ENCODE peak calls at places on chromosome X, in six cellular contexts. X, H, I, J, N and F are unnamed samples.
A peak's percentile ranks its signal among the peaks of the same experiment; 100 is the strongest.

GRCh38 chrX:68721991-68722860 is 74.8 kb downstream of the STARD8 start:
- DNase-seq in X (no peak), N (no peak), J (no peak), H (no peak), I (no peak), F (no peak)

GRCh38 chrX:77785400-77785745 is 643 bp downstream of the ATRX start:
- DNase-seq in J (peak; percentile 53), N (peak; percentile 16), X (peak; percentile 34), H (peak; percentile 14), I (no peak), F (no peak)

GRCh38 chrX:9644335-9644734 is 121.3 kb downstream of the GPR143 start:
- DNase-seq in H (no peak), I (no peak), N (no peak), J (no peak), X (no peak), F (no peak)

GRCh38 chrX:77743720-77744119 is 42.3 kb downstream of the ATRX start:
- DNase-seq in N (peak; percentile 23), J (no peak), X (no peak), H (no peak), I (no peak), F (no peak)

GRCh38 chrX:118495061-118495921 is at the start of gene DOCK11:
- DNase-seq in J (peak; percentile 12), N (peak; percentile 87), X (peak; percentile 36), H (peak; percentile 23), I (peak; percentile 60), F (peak; percentile 63)

GRCh38 chrX:69226459-69227158 is 61.4 kb upstream of the PJA1 start:
- DNase-seq in H (no peak), J (no peak), N (no peak), X (no peak), I (no peak), F (no peak)

GRCh38 chrX:41333744-41333993 is 293 bp upstream of the DDX3X start:
- DNase-seq in X (peak; percentile 70), H (no peak), N (peak; percentile 83), I (peak; percentile 75), J (peak; percentile 92), F (no peak)

GRCh38 chrX:103503163-103503852 is 16.0 kb downstream of the RAB40A start:
- DNase-seq in N (peak; percentile 27), H (no peak), X (no peak), J (no peak), I (no peak), F (no peak)

GRCh38 chrX:29432534-29432933 is 782.8 kb upstream of the MAGEB2 start:
- DNase-seq in N (peak; percentile 10), X (no peak), H (no peak), J (no peak), I (no peak), F (no peak)

GRCh38 chrX:63561425-63561824 is 210.3 kb upstream of the SPIN4 start:
- DNase-seq in N (peak; percentile 4), I (no peak), J (no peak), X (no peak), H (no peak), F (no peak)

GRCh38 chrX:49186125-49187027 is at the start of gene PRICKLE3:
- DNase-seq in J (peak; percentile 44), X (no peak), I (peak; percentile 32), N (peak; percentile 38), H (peak; percentile 82), F (peak; percentile 91)

GRCh38 chrX:47191331-47191730 is 2.3 kb upstream of the UBA1 start:
- DNase-seq in H (peak; percentile 42), J (peak; percentile 76), X (no peak), N (no peak), I (no peak), F (peak; percentile 44)

GRCh38 chrX:40171513-40172168 is 73.9 kb upstream of the BCOR start:
- DNase-seq in H (no peak), N (peak; percentile 51), J (no peak), I (no peak), X (no peak), F (peak; percentile 58)

GRCh38 chrX:113675278-113675677 is 834.6 kb upstream of the AMOT start:
- DNase-seq in I (no peak), J (no peak), X (no peak), N (peak; percentile 14), H (no peak), F (no peak)

GRCh38 chrX:136186023-136186413 is 38.7 kb downstream of the FHL1 start:
- DNase-seq in N (no peak), I (no peak), X (no peak), H (no peak), J (no peak), F (no peak)

GRCh38 chrX:136421338-136421737 is 66.4 kb upstream of the BRS3 start:
- DNase-seq in J (no peak), I (no peak), N (no peak), H (no peak), X (no peak), F (no peak)

GRCh38 chrX:107429090-107429489 is 20.4 kb upstream of the FRMPD3 start:
- DNase-seq in X (no peak), J (no peak), N (no peak), I (no peak), H (peak; percentile 59), F (peak; percentile 46)

GRCh38 chrX:38890963-38891362 is 89.7 kb downstream of the MID1IP1 start:
- DNase-seq in I (no peak), H (no peak), X (no peak), N (no peak), J (no peak), F (no peak)

GRCh38 chrX:34578237-34578636 is 78.8 kb downstream of the TMEM47 start:
- DNase-seq in H (no peak), X (no peak), J (no peak), N (peak; percentile 21), I (no peak), F (no peak)

GRCh38 chrX:5998901-5999300 is 229.8 kb downstream of the NLGN4X start:
- DNase-seq in J (no peak), H (no peak), I (no peak), N (no peak), X (no peak), F (no peak)

GRCh38 chrX:95629737-95630136 is 1054.9 kb upstream of the DIAPH2 start:
- DNase-seq in I (no peak), J (no peak), H (no peak), X (no peak), N (no peak), F (no peak)

GRCh38 chrX:18617351-18617750 is 54.6 kb downstream of the RS1 start:
- DNase-seq in J (no peak), X (no peak), I (peak; percentile 20), N (peak; percentile 83), H (peak; percentile 19), F (no peak)

GRCh38 chrX:39675619-39676018 is 422.1 kb downstream of the BCOR start:
- DNase-seq in H (no peak), J (no peak), X (no peak), I (no peak), N (no peak), F (no peak)

GRCh38 chrX:42751573-42751972 is 26.4 kb downstream of the PPP1R2C start:
- DNase-seq in N (peak; percentile 80), X (no peak), H (no peak), J (no peak), I (no peak), F (no peak)

GRCh38 chrX:71253253-71254091 is 468 bp downstream of the ZMYM3 start:
- DNase-seq in J (no peak), H (peak; percentile 53), X (peak; percentile 15), I (no peak), N (peak; percentile 36), F (peak; percentile 35)

GRCh38 chrX:23478056-23478455 is 143.4 kb downstream of the PTCHD1 start:
- DNase-seq in H (no peak), J (no peak), N (peak; percentile 13), X (no peak), I (no peak), F (no peak)

GRCh38 chrX:24547961-24548360 is 82.9 kb downstream of the PDK3 start:
- DNase-seq in I (no peak), N (no peak), J (no peak), X (no peak), H (no peak), F (no peak)

GRCh38 chrX:112025753-112026152 is 56.8 kb downstream of the TRPC5 start:
- DNase-seq in I (no peak), J (no peak), H (no peak), N (no peak), X (no peak), F (no peak)

GRCh38 chrX:47169273-47169672 is 24.3 kb downstream of the RBM10 start:
- DNase-seq in N (no peak), J (no peak), X (no peak), H (no peak), I (no peak), F (no peak)

GRCh38 chrX:151000901-151001301 is 17.8 kb downstream of the HMGB3 start:
- DNase-seq in N (no peak), H (no peak), I (no peak), X (no peak), J (no peak), F (no peak)

GRCh38 chrX:9612146-9612505 is 147.3 kb downstream of the TBL1X start:
- DNase-seq in I (no peak), H (no peak), X (peak; percentile 25), N (no peak), J (no peak), F (no peak)

GRCh38 chrX:23610491-23610890 is 56.8 kb upstream of the PRDX4 start:
- DNase-seq in X (no peak), N (peak; percentile 12), I (no peak), J (no peak), H (no peak), F (no peak)

GRCh38 chrX:119374736-119375135 is 24.4 kb upstream of the SLC25A43 start:
- DNase-seq in I (no peak), N (peak; percentile 65), J (no peak), H (no peak), X (no peak), F (no peak)

GRCh38 chrX:37425370-37425769 is 76.2 kb downstream of the PRRG1 start:
- DNase-seq in I (no peak), X (no peak), H (no peak), N (peak; percentile 30), J (no peak), F (no peak)

GRCh38 chrX:50941638-50942037 is 31.1 kb downstream of the BMP15 start:
- DNase-seq in N (no peak), X (no peak), I (no peak), H (peak; percentile 10), J (no peak), F (peak; percentile 30)

GRCh38 chrX:36422368-36422767 is 502.8 kb downstream of the CFAP47 start:
- DNase-seq in I (no peak), J (no peak), N (no peak), H (no peak), X (no peak), F (no peak)

GRCh38 chrX:20412871-20413486 is 146.3 kb upstream of the RPS6KA3 start:
- DNase-seq in J (no peak), I (no peak), N (no peak), X (no peak), H (no peak), F (no peak)

GRCh38 chrX:120468825-120469525 is at the start of gene LAMP2:
- DNase-seq in N (peak; percentile 88), J (peak; percentile 75), H (peak; percentile 89), X (peak; percentile 73), I (peak; percentile 85), F (peak; percentile 91)

GRCh38 chrX:150767045-150767395 is 73.8 kb downstream of the MTMR1 start:
- DNase-seq in H (peak; percentile 13), X (no peak), N (no peak), J (no peak), I (no peak), F (no peak)